ENCODE peak calls at places on chromosomes 1 and 21, in ten cellular contexts. X is MM.1S, U is transverse colon, E is uterus, J is stomach, T is right atrium auricular region, C is IMR-90, H is epithelial cell of esophagus, A is ovary, V is pancreas. I is an unnamed sample.

GRCh38 chr1:179867493-179868330 is 9.9 kb downstream of the TOR1AIP2 start:
- DNase-seq in T (no peak), E (no peak), H (peak), V (peak), U (peak), C (peak), J (peak), X (peak), A (peak), I (no peak)

GRCh38 chr1:157154291-157154690 is 16.1 kb upstream of the ETV3 start:
- DNase-seq in J (no peak), X (no peak), T (no peak), U (no peak), A (no peak), E (no peak), V (no peak), C (no peak), H (no peak), I (no peak)

GRCh38 chr1:149848811-149849210 is 50.6 kb upstream of the BOLA1 start:
- DNase-seq in E (no peak), J (no peak), C (no peak), H (peak), V (no peak), X (peak), A (no peak), T (no peak), U (no peak), I (no peak)

GRCh38 chr1:85356130-85356529 is 79.7 kb upstream of the BCL10 start:
- DNase-seq in E (no peak), C (no peak), T (no peak), X (no peak), A (no peak), H (no peak), J (no peak), U (no peak), V (no peak), I (no peak)

GRCh38 chr1:91076834-91077233 is 55.0 kb upstream of the ZNF644 start:
- DNase-seq in H (no peak), X (no peak), A (no peak), T (no peak), J (no peak), V (no peak), C (no peak), U (no peak), E (no peak), I (no peak)

GRCh38 chr1:42436794-42437458 is 18.9 kb downstream of the ZMYND12 start:
- DNase-seq in J (no peak), T (no peak), C (no peak), A (no peak), V (no peak), E (no peak), H (no peak), U (no peak), X (no peak), I (no peak)

GRCh38 chr1:204513117-204513716 is 3.0 kb upstream of the MDM4 start:
- DNase-seq in E (no peak), T (no peak), U (no peak), J (no peak), A (no peak), X (peak), H (no peak), V (no peak), C (no peak), I (no peak)

GRCh38 chr1:3954391-3955160 is 54.5 kb upstream of the C1orf174 start:
- DNase-seq in A (no peak), T (no peak), X (no peak), C (no peak), U (no peak), H (no peak), V (no peak), E (no peak), J (no peak), I (no peak)

GRCh38 chr1:92317836-92318493 is 19.1 kb downstream of the RPAP2 start:
- DNase-seq in C (no peak), E (no peak), J (no peak), X (no peak), T (no peak), A (no peak), H (no peak), V (no peak), U (no peak), I (no peak)

GRCh38 chr21:37060296-37060695 is 12.6 kb downstream of the PIGP start:
- DNase-seq in J (peak), E (no peak), C (peak), H (peak), A (no peak), V (no peak), X (no peak), U (peak), T (peak), I (peak)

GRCh38 chr21:33951276-33952178 is 35.9 kb upstream of the ATP5PO start:
- DNase-seq in J (no peak), T (no peak), U (no peak), H (no peak), C (peak), X (no peak), A (no peak), V (no peak), E (no peak), I (no peak)

GRCh38 chr1:55217226-55217996 is 2.2 kb upstream of the USP24 start:
- DNase-seq in H (no peak), V (no peak), U (no peak), C (no peak), X (no peak), T (no peak), A (no peak), E (no peak), J (no peak), I (no peak)

GRCh38 chr1:66265796-66266195 is 268.2 kb upstream of the SGIP1 start:
- DNase-seq in H (no peak), T (no peak), A (no peak), X (no peak), E (no peak), V (no peak), C (no peak), J (no peak), U (no peak), I (no peak)

GRCh38 chr1:66269222-66269621 is 264.7 kb upstream of the SGIP1 start:
- DNase-seq in E (no peak), C (no peak), X (no peak), U (no peak), A (no peak), T (no peak), H (no peak), V (no peak), J (no peak), I (no peak)

GRCh38 chr1:66266756-66267155 is 267.2 kb upstream of the SGIP1 start:
- DNase-seq in V (no peak), T (no peak), E (no peak), U (no peak), C (no peak), X (no peak), A (no peak), H (peak), J (no peak), I (no peak)

GRCh38 chr1:66266350-66266749 is 267.6 kb upstream of the SGIP1 start:
- DNase-seq in J (no peak), A (no peak), U (no peak), V (no peak), X (no peak), E (no peak), C (no peak), T (no peak), H (peak), I (no peak)

DNA sequence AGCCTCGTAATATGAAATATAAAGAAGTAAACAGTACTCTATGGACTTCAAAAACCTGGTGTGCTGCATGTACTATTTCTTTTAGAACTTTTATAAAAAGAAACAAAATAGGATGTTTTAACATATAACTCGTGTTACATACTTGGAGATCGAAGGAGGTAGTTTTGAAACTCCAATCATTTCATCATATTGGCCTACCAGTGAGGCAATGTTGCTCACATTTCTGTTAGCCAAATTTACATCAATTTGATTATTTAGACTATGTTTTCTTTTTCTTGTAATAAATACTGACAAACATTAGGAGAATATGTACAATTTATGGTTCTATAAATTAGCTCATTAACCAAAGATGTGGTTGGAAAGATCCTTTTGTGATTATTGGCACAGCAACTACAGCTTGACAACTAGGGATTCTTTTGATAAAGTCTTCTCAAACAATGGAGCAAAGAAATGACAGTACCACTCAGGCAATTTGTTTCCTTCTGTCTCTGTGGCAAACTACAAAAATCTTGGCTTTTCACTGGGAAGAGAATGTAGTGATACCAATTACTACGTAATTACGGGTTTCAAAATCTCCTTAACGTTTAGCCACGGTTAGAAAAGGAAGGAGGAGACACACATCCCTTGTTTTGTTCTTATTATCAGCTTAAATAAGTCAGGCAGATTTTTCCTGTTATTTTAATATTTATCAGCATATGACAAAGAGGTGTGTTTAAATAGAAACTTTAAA is 266.6 kb upstream of the SGIP1 start:
- DNase-seq in C (no peak), V (no peak), H (no peak), X (no peak), A (no peak), U (no peak), E (no peak), T (no peak), J (no peak), I (no peak)
- H3K4me3 ChIP-seq in C (no peak), V (no peak), H (no peak), X (no peak), A (no peak), U (no peak), E (no peak), T (no peak), J (no peak), I (no peak)

GRCh38 chr1:57976218-57976617 is 552.4 kb upstream of the DAB1 start:
- DNase-seq in V (no peak), T (no peak), H (no peak), C (no peak), J (no peak), X (no peak), U (no peak), E (no peak), A (no peak), I (no peak)
- TF ChIP-seq CTCF in V (no peak), T (no peak), H (peak), C (no peak), J (no peak), X (no peak), U (no peak), E (no peak), A (no peak), I (peak)

DNA sequence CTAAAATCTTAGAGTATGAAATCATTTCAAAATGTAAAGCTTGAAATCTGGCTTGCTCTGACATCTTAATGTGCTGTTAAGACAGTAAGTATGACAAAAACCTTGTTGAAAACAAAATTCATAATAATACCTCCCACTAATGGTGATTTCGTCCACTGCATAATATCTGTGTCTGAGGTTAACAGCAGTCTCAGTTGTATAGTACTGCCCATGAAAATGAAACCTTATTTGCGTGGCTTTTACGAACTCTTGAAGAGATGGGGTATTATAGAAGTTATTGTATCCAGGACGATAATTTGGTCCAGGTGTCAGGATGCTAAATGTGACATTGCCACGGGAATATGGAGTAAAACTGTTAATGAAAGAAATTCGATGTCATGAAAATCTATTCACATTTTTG is 99.9 kb downstream of the USH2A start:
- DNase-seq in X (no peak), T (no peak), E (no peak), V (no peak), J (no peak), H (no peak), C (no peak), A (no peak), U (no peak), I (no peak)
- H3K4me3 ChIP-seq in X (no peak), T (no peak), E (no peak), V (no peak), J (no peak), H (no peak), C (no peak), A (no peak), U (no peak), I (no peak)

DNA sequence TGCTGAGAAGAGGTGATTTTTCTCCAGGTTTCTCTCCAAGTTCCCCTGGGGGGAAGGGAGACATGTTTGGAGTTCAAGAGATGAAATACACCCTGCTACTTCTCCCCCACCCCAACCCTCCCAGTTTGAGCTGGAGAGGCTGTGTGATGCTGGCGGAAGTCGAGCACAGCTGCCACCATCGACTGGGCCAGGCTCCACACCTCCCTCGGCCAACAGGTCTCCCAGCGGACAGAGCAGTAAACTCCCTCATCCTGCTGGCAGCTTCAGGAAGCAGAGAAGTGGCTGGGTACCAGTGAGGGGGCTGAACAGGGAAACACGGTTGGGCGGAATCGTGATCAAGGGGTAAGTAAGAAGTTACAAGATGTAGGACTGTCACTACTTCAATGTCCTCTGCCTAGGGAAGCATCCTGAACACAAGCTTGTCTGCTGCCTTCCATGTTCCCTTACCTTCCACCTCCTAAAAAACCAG is 6.6 kb upstream of the NHLH1 start:
- DNase-seq in U (no peak), E (no peak), H (no peak), J (no peak), A (no peak), T (peak), X (no peak), V (no peak), C (no peak), I (no peak)
- TF ChIP-seq CTCF in U (no peak), E (no peak), H (no peak), J (no peak), A (no peak), T (no peak), X (no peak), V (no peak), C (no peak), I (no peak)

GRCh38 chr1:19884312-19884711 is 2.1 kb downstream of the OTUD3 start:
- DNase-seq in J (no peak), V (no peak), X (no peak), A (no peak), U (no peak), T (no peak), E (no peak), H (peak), C (no peak), I (no peak)
- H3K4me3 ChIP-seq in J (no peak), V (no peak), X (no peak), A (no peak), U (no peak), T (no peak), E (no peak), H (no peak), C (no peak), I (no peak)

DNA sequence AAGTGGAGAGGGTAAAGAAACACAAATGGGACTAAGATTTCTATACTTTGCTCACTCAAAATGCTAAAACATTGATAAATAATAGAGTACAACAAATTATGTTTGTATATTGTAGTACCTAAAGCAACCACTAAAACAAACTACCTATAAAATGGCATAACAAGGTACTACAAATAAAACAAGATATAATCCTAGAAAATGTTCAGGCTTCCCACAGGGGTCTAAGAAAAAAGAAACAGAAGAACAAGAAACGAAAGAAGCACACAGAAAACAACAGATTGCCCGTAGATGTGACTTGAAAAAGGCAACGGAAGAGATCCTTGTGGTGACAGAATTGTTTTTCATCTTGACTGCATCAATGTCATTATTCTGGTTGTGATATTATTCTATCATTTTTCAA is 63.3 kb upstream of the ADGRL4 start:
- DNase-seq in A (no peak), J (no peak), C (no peak), U (no peak), T (no peak), E (no peak), H (no peak), X (no peak), V (no peak), I (no peak)
- TF ChIP-seq CTCF in A (no peak), J (no peak), C (no peak), U (no peak), T (no peak), E (no peak), H (no peak), X (peak), V (no peak), I (no peak)

DNA sequence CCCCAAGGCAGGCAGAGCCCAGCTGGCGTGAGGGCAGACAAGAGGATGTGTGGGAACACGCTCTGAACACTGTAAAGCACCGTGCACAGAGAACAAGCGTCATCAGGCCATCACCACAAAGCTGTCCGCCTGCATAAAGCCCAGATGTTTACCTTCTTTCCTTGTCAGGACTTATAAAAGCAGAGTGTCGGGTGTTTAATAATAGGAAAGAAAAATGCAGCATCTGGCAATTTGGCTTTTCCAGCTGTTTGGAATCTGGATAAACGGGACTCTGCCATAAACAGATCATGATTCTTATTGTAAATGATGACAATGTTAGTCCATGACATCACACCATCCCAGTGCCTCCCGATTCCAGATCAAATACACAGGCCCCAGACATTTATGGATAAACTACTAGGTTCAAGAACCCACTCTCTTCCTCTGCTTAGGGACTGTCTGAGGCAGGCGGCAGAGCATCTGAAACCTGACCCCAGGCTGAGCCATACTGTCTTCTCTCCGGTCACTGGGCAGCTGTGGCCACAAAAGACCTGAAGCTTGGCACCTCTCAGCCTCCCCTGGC is 4.2 kb downstream of the GLIS1 start:
- DNase-seq in T (no peak), H (peak), E (no peak), U (no peak), A (no peak), C (peak), X (peak), V (no peak), J (no peak), I (no peak)
- H3K4me3 ChIP-seq in T (no peak), H (no peak), E (no peak), U (no peak), A (no peak), C (no peak), X (peak), V (no peak), J (no peak), I (no peak)

GRCh38 chr1:45583666-45584350 is at the start of gene NASP:
- DNase-seq in V (peak), A (peak), X (peak), E (peak), U (peak), T (peak), H (peak), J (peak), C (peak), I (peak)

GRCh38 chr1:45583264-45583665 is 576 bp upstream of the NASP start:
- DNase-seq in E (peak), A (peak), U (peak), T (peak), J (peak), X (peak), V (peak), C (peak), H (peak), I (peak)

GRCh38 chr1:45585110-45585426 is 1.2 kb downstream of the NASP start:
- DNase-seq in E (no peak), H (no peak), V (no peak), X (no peak), C (no peak), U (no peak), T (no peak), A (no peak), J (no peak), I (no peak)

GRCh38 chr1:45585496-45586075 is 1.7 kb downstream of the NASP start:
- DNase-seq in U (no peak), A (no peak), E (no peak), J (no peak), V (no peak), X (no peak), C (no peak), H (no peak), T (no peak), I (no peak)

GRCh38 chr1:45584351-45585109 is 689 bp downstream of the NASP start:
- DNase-seq in E (peak), A (peak), C (peak), J (peak), V (peak), H (peak), U (peak), T (peak), X (peak), I (peak)
- TF ChIP-seq CTCF in E (no peak), A (peak), C (peak), J (no peak), V (no peak), H (no peak), U (no peak), T (no peak), X (no peak), I (no peak)

GRCh38 chr1:65959896-65960295 is 167.2 kb downstream of the PDE4B start:
- DNase-seq in E (no peak), X (no peak), V (no peak), C (peak), J (peak), A (no peak), H (no peak), T (no peak), U (no peak), I (no peak)
- H3K4me3 ChIP-seq in E (no peak), X (no peak), V (no peak), C (no peak), J (no peak), A (no peak), H (no peak), T (no peak), U (no peak), I (no peak)

GRCh38 chr1:14608308-14608707 is 9.8 kb downstream of the KAZN start:
- DNase-seq in H (no peak), E (no peak), T (no peak), A (no peak), V (no peak), X (no peak), C (no peak), U (no peak), J (no peak), I (no peak)

GRCh38 chr1:14605945-14606344 is 7.5 kb downstream of the KAZN start:
- DNase-seq in A (no peak), H (no peak), C (no peak), U (no peak), T (no peak), X (no peak), J (no peak), E (no peak), V (no peak), I (peak)

GRCh38 chr1:14607295-14607694 is 8.8 kb downstream of the KAZN start:
- DNase-seq in A (no peak), E (no peak), T (no peak), X (no peak), U (no peak), C (no peak), H (no peak), J (no peak), V (no peak), I (no peak)

GRCh38 chr1:14604414-14604813 is 5.9 kb downstream of the KAZN start:
- DNase-seq in U (no peak), X (no peak), V (no peak), T (no peak), J (no peak), C (no peak), E (no peak), A (no peak), H (no peak), I (no peak)

GRCh38 chr1:14606632-14607031 is 8.1 kb downstream of the KAZN start:
- DNase-seq in E (no peak), X (no peak), C (no peak), J (no peak), V (no peak), A (no peak), T (no peak), H (peak), U (no peak), I (no peak)
- TF ChIP-seq CTCF in E (no peak), X (peak), C (no peak), J (no peak), V (no peak), A (no peak), T (no peak), H (peak), U (no peak), I (peak)